ENCODE peak calls at places on chromosomes 16 and 17, in eight cellular contexts. One of them, this sample, is unnamed.

GRCh38 chr16:56880176-56880575 is 15.2 kb downstream of the SLC12A3 start:
- DNase-seq in NCI-H2081: no peak
- DNase-seq in NCI-H1436 treated with DMSO at 0.1 percent for 48 hours: no peak
- DNase-seq in sigmoid colon: no peak
- DNase-seq in colonic mucosa: no peak
- DNase-seq in left ventricle myocardium inferior: no peak
- DNase-seq in adrenal gland: no peak
- DNase-seq in mucosa of descending colon: no peak
- DNase-seq in this sample: no peak

GRCh38 chr17:71412803-71413202 is 708.0 kb upstream of the SOX9 start:
- DNase-seq in NCI-H1436 treated with DMSO at 0.1 percent for 48 hours: no peak
- DNase-seq in sigmoid colon: no peak
- DNase-seq in mucosa of descending colon: no peak
- DNase-seq in adrenal gland: no peak
- DNase-seq in colonic mucosa: no peak
- DNase-seq in NCI-H2081: no peak
- DNase-seq in left ventricle myocardium inferior: no peak
- DNase-seq in this sample: no peak

GRCh38 chr17:44383363-44383762 is 6.1 kb downstream of the ITGA2B start:
- DNase-seq in NCI-H1436 treated with DMSO at 0.1 percent for 48 hours: no peak
- DNase-seq in adrenal gland: no peak
- DNase-seq in NCI-H2081: no peak
- DNase-seq in left ventricle myocardium inferior: no peak
- DNase-seq in mucosa of descending colon: no peak
- DNase-seq in colonic mucosa: no peak
- DNase-seq in sigmoid colon: no peak
- DNase-seq in this sample: no peak

GRCh38 chr17:78394209-78394608 is 15.8 kb downstream of the PGS1 start:
- DNase-seq in NCI-H1436 treated with DMSO at 0.1 percent for 48 hours: peak
- DNase-seq in NCI-H2081: peak
- DNase-seq in sigmoid colon: no peak
- DNase-seq in colonic mucosa: no peak
- DNase-seq in mucosa of descending colon: no peak
- DNase-seq in adrenal gland: no peak
- DNase-seq in left ventricle myocardium inferior: no peak
- DNase-seq in this sample: no peak

GRCh38 chr16:4200781-4201137 is 41.1 kb downstream of the SRL start:
- DNase-seq in adrenal gland: no peak
- DNase-seq in mucosa of descending colon: no peak
- DNase-seq in left ventricle myocardium inferior: no peak
- DNase-seq in sigmoid colon: no peak
- DNase-seq in NCI-H1436 treated with DMSO at 0.1 percent for 48 hours: no peak
- DNase-seq in colonic mucosa: no peak
- DNase-seq in NCI-H2081: no peak
- DNase-seq in this sample: no peak

GRCh38 chr16:19203374-19203966 is 35.4 kb downstream of the SYT17 start:
- DNase-seq in colonic mucosa: no peak
- DNase-seq in NCI-H2081: no peak
- DNase-seq in mucosa of descending colon: no peak
- DNase-seq in sigmoid colon: no peak
- DNase-seq in left ventricle myocardium inferior: no peak
- DNase-seq in NCI-H1436 treated with DMSO at 0.1 percent for 48 hours: no peak
- DNase-seq in adrenal gland: no peak
- DNase-seq in this sample: peak

GRCh38 chr16:50644730-50645129 is 36.4 kb downstream of the SNX20 start:
- DNase-seq in colonic mucosa: no peak
- DNase-seq in left ventricle myocardium inferior: no peak
- DNase-seq in NCI-H1436 treated with DMSO at 0.1 percent for 48 hours: no peak
- DNase-seq in mucosa of descending colon: peak
- DNase-seq in sigmoid colon: no peak
- DNase-seq in NCI-H2081: no peak
- DNase-seq in adrenal gland: peak
- DNase-seq in this sample: peak

GRCh38 chr16:20886320-20886719 is 13.8 kb downstream of the DCUN1D3 start:
- DNase-seq in sigmoid colon: no peak
- DNase-seq in NCI-H1436 treated with DMSO at 0.1 percent for 48 hours: no peak
- DNase-seq in NCI-H2081: no peak
- DNase-seq in mucosa of descending colon: no peak
- DNase-seq in left ventricle myocardium inferior: no peak
- DNase-seq in adrenal gland: no peak
- DNase-seq in colonic mucosa: no peak
- DNase-seq in this sample: no peak

GRCh38 chr16:81716478-81717210 is 62.4 kb upstream of the PLCG2 start:
- DNase-seq in colonic mucosa: no peak
- DNase-seq in left ventricle myocardium inferior: peak
- DNase-seq in NCI-H2081: no peak
- DNase-seq in NCI-H1436 treated with DMSO at 0.1 percent for 48 hours: no peak
- DNase-seq in mucosa of descending colon: no peak
- DNase-seq in adrenal gland: no peak
- DNase-seq in sigmoid colon: no peak
- DNase-seq in this sample: no peak

GRCh38 chr17:4208228-4208627 is 55.6 kb downstream of the ANKFY1 start:
- DNase-seq in adrenal gland: no peak
- DNase-seq in left ventricle myocardium inferior: no peak
- DNase-seq in NCI-H2081: no peak
- DNase-seq in NCI-H1436 treated with DMSO at 0.1 percent for 48 hours: no peak
- DNase-seq in colonic mucosa: no peak
- DNase-seq in sigmoid colon: no peak
- DNase-seq in mucosa of descending colon: no peak
- DNase-seq in this sample: no peak

GRCh38 chr16:87970206-87970605 is 19.0 kb downstream of the BANP start:
- DNase-seq in mucosa of descending colon: no peak
- DNase-seq in NCI-H1436 treated with DMSO at 0.1 percent for 48 hours: no peak
- DNase-seq in colonic mucosa: no peak
- DNase-seq in NCI-H2081: no peak
- DNase-seq in sigmoid colon: no peak
- DNase-seq in left ventricle myocardium inferior: no peak
- DNase-seq in adrenal gland: no peak
- DNase-seq in this sample: no peak

GRCh38 chr16:1079341-1079740 is 6.8 kb downstream of the SSTR5 start:
- DNase-seq in NCI-H2081: no peak
- DNase-seq in left ventricle myocardium inferior: no peak
- DNase-seq in NCI-H1436 treated with DMSO at 0.1 percent for 48 hours: no peak
- DNase-seq in sigmoid colon: no peak
- DNase-seq in colonic mucosa: no peak
- DNase-seq in adrenal gland: no peak
- DNase-seq in mucosa of descending colon: no peak
- DNase-seq in this sample: no peak

GRCh38 chr16:29126621-29127020 is 141.8 kb downstream of the LAT start:
- DNase-seq in NCI-H1436 treated with DMSO at 0.1 percent for 48 hours: no peak
- DNase-seq in sigmoid colon: no peak
- DNase-seq in adrenal gland: no peak
- DNase-seq in left ventricle myocardium inferior: no peak
- DNase-seq in mucosa of descending colon: no peak
- DNase-seq in colonic mucosa: no peak
- DNase-seq in NCI-H2081: no peak
- DNase-seq in this sample: no peak

GRCh38 chr16:56409195-56409594 is 16.1 kb downstream of the AMFR start:
- DNase-seq in NCI-H2081: no peak
- DNase-seq in adrenal gland: peak
- DNase-seq in sigmoid colon: no peak
- DNase-seq in colonic mucosa: no peak
- DNase-seq in NCI-H1436 treated with DMSO at 0.1 percent for 48 hours: no peak
- DNase-seq in left ventricle myocardium inferior: no peak
- DNase-seq in mucosa of descending colon: no peak
- DNase-seq in this sample: peak

GRCh38 chr17:58870747-58871146 is 115.1 kb downstream of the PPM1E start:
- DNase-seq in sigmoid colon: no peak
- DNase-seq in left ventricle myocardium inferior: no peak
- DNase-seq in colonic mucosa: no peak
- DNase-seq in adrenal gland: no peak
- DNase-seq in mucosa of descending colon: no peak
- DNase-seq in NCI-H1436 treated with DMSO at 0.1 percent for 48 hours: no peak
- DNase-seq in NCI-H2081: no peak
- DNase-seq in this sample: peak

This sample was measured in NB4.